ENCODE peak calls at places on chromosome 1, in nine cellular contexts. L is glomerular endothelial cell; V is activated T-helper 1 cell treated with Interleukin-2 at 50 U/mL for 16 hours; K is psoas muscle; N is GM04503; J is stimulated activated naive B cell treated with anti-CD40 and anti-IgM and Interleukin-4, amounts not matched to agents 10 μg/mL and 1 μg/mL and 100 μg/mL, for 72 hours; G is amygdala; E is CD4-positive, CD25-positive, alpha-beta regulatory T cell; F is lower leg skin. B is an unnamed sample.

GRCh38 chr1:54245501-54245900 is 45.5 kb downstream of the MRPL37 start:
- DNase-seq in L (no peak), V (no peak), K (peak; percentile 54), N (no peak), J (no peak), G (no peak), E (no peak), F (no peak), B (peak; percentile 35)

GRCh38 chr1:219365435-219365834 is 191.8 kb downstream of the LYPLAL1 start:
- DNase-seq in L (no peak), V (no peak), K (no peak), N (no peak), J (no peak), G (no peak), E (no peak), F (no peak), B (no peak)

GRCh38 chr1:228210076-228210651 is 2.3 kb downstream of the OBSCN start:
- DNase-seq in L (no peak), V (no peak), K (peak; percentile 96), N (no peak), J (no peak), G (no peak), E (no peak), F (peak; percentile 68), B (no peak)

GRCh38 chr1:38860464-38860816 is 868 bp upstream of the RRAGC start:
- DNase-seq in L (no peak), V (no peak), K (no peak), N (no peak), J (no peak), G (no peak), E (no peak), F (no peak), B (no peak)

GRCh38 chr1:157115851-157116734 is 16.5 kb upstream of the ETV3L start:
- DNase-seq in L (no peak), V (no peak), K (no peak), N (no peak), J (no peak), G (no peak), E (no peak), F (peak; percentile 48), B (no peak)

GRCh38 chr1:7885513-7886298 is 32.8 kb upstream of the UTS2 start:
- DNase-seq in L (no peak), V (no peak), K (peak; percentile 55), N (no peak), J (peak; percentile 5), G (no peak), E (peak; percentile 9), F (peak; percentile 89), B (peak; percentile 22)

GRCh38 chr1:117605164-117605810 is 561 bp upstream of the TENT5C start:
- DNase-seq in L (no peak), V (no peak), K (no peak), N (no peak), J (no peak), G (no peak), E (no peak), F (no peak), B (no peak)

GRCh38 chr1:110524311-110525249 is 5.6 kb upstream of the KCNA10 start:
- DNase-seq in L (peak; percentile 4), V (peak; percentile 18), K (no peak), N (no peak), J (peak; percentile 9), G (no peak), E (peak; percentile 19), F (no peak), B (peak; percentile 64)

GRCh38 chr1:118535901-118536300 is 350.9 kb upstream of the SPAG17 start:
- DNase-seq in L (no peak), V (no peak), K (no peak), N (no peak), J (no peak), G (no peak), E (no peak), F (no peak), B (no peak)

B was measured in SK-MEL-5.